ENCODE peak calls at places on chromosome 7, in five cellular contexts. N, C, D, K and E are unnamed samples. For H3K9me3, the result is how much of the 10 kb centered on the place peaks cover.

GRCh38 chr7:1558181-1558811 is 2.3 kb upstream of the TMEM184A start:
- DNase-seq in N (no peak), D (no peak), K (no peak), C (peak), E (no peak)

GRCh38 chr7:77409739-77410545 is 6.2 kb downstream of the GSAP start:
- DNase-seq in K (no peak), N (no peak), C (peak), D (peak), E (peak)

GRCh38 chr7:132240262-132240661 is 336.0 kb downstream of the PLXNA4 start:
- DNase-seq in K (no peak), N (no peak), D (no peak), C (no peak), E (no peak)

GRCh38 chr7:120856198-120856597 is 1.7 kb downstream of the TSPAN12 start:
- DNase-seq in N (no peak), C (no peak), K (no peak), D (no peak), E (no peak)

GRCh38 chr7:142828101-142828500 is 26.8 kb upstream of the EPHB6 start:
- DNase-seq in D (no peak), K (peak), N (no peak), C (no peak), E (no peak)

GRCh38 chr7:115229401-115230083 is 307.6 kb downstream of the MDFIC start:
- DNase-seq in C (peak), N (no peak), D (peak), K (no peak), E (no peak)

GRCh38 chr7:18590259-18590658 is 94.7 kb downstream of the HDAC9 start:
- DNase-seq in D (no peak), C (no peak), K (no peak), N (no peak), E (peak)

GRCh38 chr7:1040790-1041189 is 3.6 kb upstream of the GPR146 start:
- DNase-seq in D (peak), K (peak), N (no peak), C (peak), E (peak)

GRCh38 chr7:3165681-3166580 is 122.3 kb upstream of the CARD11 start:
- DNase-seq in C (peak), D (no peak), K (no peak), N (no peak), E (no peak)

GRCh38 chr7:74018261-74018660 is 9.7 kb upstream of the ELN start:
- DNase-seq in C (no peak), K (no peak), N (no peak), D (no peak), E (no peak)

GRCh38 chr7:136869991-136870798 is 1.7 kb downstream of the CHRM2 start:
- DNase-seq in D (peak), K (peak), C (no peak), N (no peak), E (peak)

DNA sequence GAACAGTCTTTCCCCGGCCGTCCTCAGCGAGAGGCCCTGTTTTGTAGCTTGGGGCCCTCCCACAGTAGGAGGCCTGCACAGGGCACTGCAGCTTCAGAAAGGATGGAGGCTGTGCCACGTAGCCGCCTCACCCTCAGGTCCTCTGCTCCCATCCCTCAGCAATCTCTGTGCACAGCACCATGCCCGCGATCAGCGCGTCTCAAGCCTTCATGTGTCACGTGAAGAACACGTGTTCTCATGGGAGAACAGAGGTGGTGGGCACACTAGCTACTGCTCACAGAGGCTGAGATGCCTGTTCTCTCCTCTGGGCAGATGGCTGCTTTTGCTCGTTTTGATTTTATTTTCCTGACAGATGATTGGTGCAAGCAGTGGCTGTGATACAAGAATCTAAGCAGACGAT is 8.5 kb upstream of the SHH start:
- DNase-seq in N (no peak), K (no peak), D (no peak), C (no peak), E (no peak)
- TF ChIP-seq EZH2 in N (no peak), K (no peak), D (no peak), C (no peak), E (no peak)

GRCh38 chr7:64978497-64979203 is 12.2 kb downstream of the ZNF117 start:
- DNase-seq in N (no peak), K (no peak), C (no peak), D (no peak), E (no peak)
- H3K9me3 ChIP-seq in N (under half), K (half or more), C (half or more), D (under half), E (under half)

DNA sequence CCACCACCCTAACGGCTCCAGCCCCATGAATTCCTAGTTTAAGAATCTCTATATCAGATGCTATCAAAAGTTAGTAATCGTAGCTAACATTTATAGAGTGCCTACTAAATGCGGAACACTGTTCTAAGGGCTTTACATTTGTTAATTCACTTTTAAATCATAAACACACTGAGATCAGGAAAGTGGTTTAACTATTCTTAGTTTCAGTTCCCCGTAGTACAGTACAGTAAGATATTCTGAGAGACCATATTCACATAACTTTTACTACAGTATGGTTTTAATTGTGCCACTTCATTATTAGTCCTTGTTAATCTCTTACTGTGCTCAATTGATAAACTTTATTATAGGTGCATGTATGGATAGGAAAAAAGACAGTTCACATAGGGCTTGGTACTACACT is 22.5 kb downstream of the SYPL1 start:
- DNase-seq in C (no peak), N (no peak), D (no peak), K (no peak), E (no peak)
- TF ChIP-seq EZH2 in C (no peak), N (no peak), D (no peak), K (no peak), E (no peak)

DNA sequence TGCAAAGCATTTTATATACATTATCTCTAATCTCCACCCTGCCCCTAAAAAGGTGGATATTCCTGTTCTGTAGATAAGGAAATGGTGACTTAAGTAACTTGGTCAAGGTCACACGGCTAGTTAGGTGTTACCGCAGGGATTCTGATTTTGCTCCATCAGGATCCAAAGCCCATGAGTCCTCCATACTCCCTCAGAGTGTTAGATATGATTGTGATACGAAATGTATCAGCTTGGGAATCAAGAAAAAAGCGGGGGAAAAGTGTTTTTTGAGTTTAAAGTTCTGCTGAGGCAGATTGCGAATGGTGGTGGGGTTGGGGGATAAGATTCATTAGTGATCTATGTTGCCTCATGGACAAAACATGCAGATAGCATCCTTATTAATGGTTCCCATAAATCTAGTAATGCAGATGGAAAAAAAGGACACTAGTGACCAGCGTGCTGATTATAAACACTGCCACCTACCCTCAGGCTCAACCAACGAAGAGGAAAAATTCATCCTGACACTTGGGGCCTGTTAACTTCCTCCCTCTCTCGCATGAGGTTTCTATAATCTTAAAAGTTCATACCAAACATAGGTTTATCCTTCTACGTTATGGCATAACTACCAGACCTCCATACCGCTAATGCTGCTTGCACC is 2.3 kb downstream of the ICA1 start:
- DNase-seq in K (no peak), D (no peak), C (no peak), N (no peak), E (no peak)
- H3K9me3 ChIP-seq in K (under half), D (under half), C (under half), N (under half), E (under half)

DNA sequence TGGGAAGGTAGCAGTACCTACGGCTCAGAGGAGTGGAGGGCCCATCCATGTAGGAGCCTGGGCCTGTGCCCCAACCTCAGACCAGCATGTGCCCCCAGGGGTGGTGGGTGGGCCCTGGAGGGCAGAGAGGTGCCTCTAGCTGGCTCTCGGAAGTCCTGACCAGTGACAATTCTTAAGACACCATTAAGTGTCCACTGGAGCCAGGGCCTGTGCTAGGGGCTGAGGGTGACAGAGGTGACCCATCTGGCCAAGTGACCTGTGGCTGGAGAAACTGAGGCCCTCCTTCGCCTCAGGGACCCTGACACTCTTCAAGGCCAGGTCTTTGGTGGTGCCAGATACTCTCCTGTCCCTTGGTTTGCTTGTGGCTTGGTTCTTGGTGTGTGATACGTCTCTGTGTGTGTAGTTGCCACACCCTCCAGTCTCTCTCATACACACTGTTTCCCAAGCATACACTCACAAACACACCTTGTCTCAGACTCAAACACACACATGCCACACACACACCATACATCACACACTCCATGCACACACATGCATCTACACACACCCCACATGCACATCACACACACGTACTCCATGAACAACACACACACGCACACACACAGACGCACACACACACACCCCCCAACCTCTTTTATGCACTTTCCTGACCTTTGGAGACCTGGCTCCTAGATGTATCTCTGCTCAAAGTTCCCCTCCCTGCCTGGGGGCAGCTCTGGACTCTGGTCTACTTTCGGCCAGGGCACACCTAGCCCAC is 897 bp upstream of the RAMP3 start:
- DNase-seq in C (no peak), K (no peak), N (no peak), D (no peak), E (no peak)
- TF ChIP-seq EZH2 in C (no peak), K (no peak), N (no peak), D (no peak), E (no peak)

DNA sequence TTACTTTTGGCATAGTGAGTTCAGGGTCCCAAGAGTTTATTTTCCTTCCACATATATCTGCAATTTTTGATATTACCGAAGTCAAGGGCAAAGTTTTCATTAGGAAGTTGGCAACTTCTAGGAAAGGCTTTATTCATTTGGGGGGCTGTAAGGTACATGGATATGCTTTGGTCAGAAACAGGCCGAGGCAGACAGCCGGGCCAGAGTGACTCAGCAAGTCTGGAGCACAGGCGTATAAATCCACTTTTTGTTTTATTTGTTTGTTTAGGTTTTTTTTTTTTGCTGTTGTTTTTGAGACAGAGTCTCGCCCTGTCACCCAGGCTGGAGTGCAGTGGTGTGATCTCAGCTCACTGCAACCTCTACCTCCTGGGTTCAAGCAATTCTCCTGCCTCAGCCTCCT is 3.7 kb downstream of the ZNF680 start:
- DNase-seq in D (peak), C (no peak), K (no peak), N (no peak), E (peak)
- H3K9me3 ChIP-seq in D (under half), C (under half), K (under half), N (under half), E (under half)

GRCh38 chr7:87058739-87059524 is 522 bp downstream of the ELAPOR2 start:
- DNase-seq in N (no peak), D (no peak), C (no peak), K (peak), E (peak)
- TF ChIP-seq EZH2 in N (no peak), D (no peak), C (no peak), K (no peak), E (no peak)

GRCh38 chr7:107884419-107884818 is 6.6 kb upstream of the DLD start:
- DNase-seq in K (no peak), N (no peak), C (no peak), D (no peak), E (no peak)
- H3K9me3 ChIP-seq in K (under half), N (under half), C (under half), D (under half), E (under half)

GRCh38 chr7:155377837-155378579 is 79.9 kb upstream of the EN2 start:
- DNase-seq in D (peak), C (no peak), N (no peak), K (peak), E (peak)

GRCh38 chr7:155377071-155377836 is 79.6 kb downstream of the INSIG1 start:
- DNase-seq in C (no peak), N (no peak), K (peak), D (no peak), E (no peak)

GRCh38 chr7:155378959-155379871 is 78.7 kb upstream of the EN2 start:
- DNase-seq in K (no peak), N (no peak), D (no peak), C (no peak), E (no peak)

GRCh38 chr7:155380221-155380861 is 77.6 kb upstream of the EN2 start:
- DNase-seq in K (peak), C (peak), D (peak), N (peak), E (peak)

GRCh38 chr7:155378580-155378934 is 79.4 kb upstream of the EN2 start:
- DNase-seq in C (no peak), N (no peak), D (no peak), K (no peak), E (no peak)
- TF ChIP-seq EZH2 in C (no peak), N (no peak), D (no peak), K (no peak), E (no peak)